ENCODE peak calls at places on chromosomes 7 and 10, in four cellular contexts. H is aorta; X is activated CD4-positive, alpha-beta T cell treated with anti-CD3 and anti-CD28 coated beads, Interleukin-2, amount 50 U/mL, for 48 hours; L is heart left ventricle. K is an unnamed sample.

GRCh38 chr10:13659887-13660544 is 73.3 kb downstream of the PRPF18 start:
- DNase-seq in X (peak; percentile 75), L (peak; percentile 66), H (peak; percentile 93), K (peak; percentile 33)

GRCh38 chr7:8719102-8719501 is 285.7 kb downstream of the NXPH1 start:
- DNase-seq in H (no peak), L (no peak), X (no peak), K (no peak)

GRCh38 chr10:77393821-77394501 is 243.6 kb downstream of the KCNMA1 start:
- DNase-seq in H (no peak), L (no peak), X (no peak), K (no peak)

GRCh38 chr10:33234779-33235178 is 99.7 kb downstream of the NRP1 start:
- DNase-seq in H (no peak), L (peak; percentile 45), X (no peak), K (no peak)

GRCh38 chr7:141113131-141113530 is 39.3 kb downstream of the TMEM178B start:
- DNase-seq in X (no peak), L (no peak), H (no peak), K (no peak)

GRCh38 chr7:140218656-140219055 is 41.9 kb upstream of the KDM7A start:
- DNase-seq in X (no peak), L (no peak), H (no peak), K (no peak)

GRCh38 chr10:132264966-132265877 is 42.5 kb downstream of the STK32C start:
- DNase-seq in X (no peak), L (no peak), H (peak; percentile 63), K (no peak)

GRCh38 chr7:25894002-25894901 is 257.7 kb upstream of the NFE2L3 start:
- DNase-seq in H (no peak), L (no peak), X (peak; percentile 32), K (peak; percentile 33)

GRCh38 chr10:35369049-35369760 is 32.9 kb downstream of the CCNY start:
- DNase-seq in L (no peak), H (no peak), X (no peak), K (no peak)

GRCh38 chr10:95613330-95613729 is 43.2 kb downstream of the ALDH18A1 start:
- DNase-seq in X (no peak), L (no peak), H (no peak), K (no peak)

GRCh38 chr10:45183174-45183573 is 132.2 kb downstream of the OR13A1 start:
- DNase-seq in L (no peak), H (no peak), X (no peak), K (no peak)

GRCh38 chr7:12827920-12828319 is 140.5 kb downstream of the ARL4A start:
- DNase-seq in L (no peak), H (no peak), X (no peak), K (no peak)

GRCh38 chr10:11881477-11882417 is 58.6 kb downstream of the PROSER2 start:
- DNase-seq in L (no peak), H (peak; percentile 50), X (no peak), K (no peak)

GRCh38 chr10:124056337-124056980 is 36.9 kb downstream of the CHST15 start:
- DNase-seq in L (no peak), X (no peak), H (peak; percentile 74), K (no peak)

GRCh38 chr7:98974906-98975816 is 96.8 kb downstream of the TRRAP start:
- DNase-seq in L (peak; percentile 85), H (no peak), X (no peak), K (no peak)

GRCh38 chr10:3852147-3852904 is 67.3 kb upstream of the KLF6 start:
- DNase-seq in H (peak; percentile 85), L (peak; percentile 74), X (peak; percentile 73), K (peak; percentile 88)

GRCh38 chr10:13475124-13475523 is 53.7 kb downstream of the BEND7 start:
- DNase-seq in L (no peak), X (no peak), H (no peak), K (no peak)

GRCh38 chr10:119500796-119501195 is 41.7 kb downstream of the RGS10 start:
- DNase-seq in L (no peak), X (no peak), H (no peak), K (no peak)

GRCh38 chr10:26491934-26492333 is 53.8 kb downstream of the APBB1IP start:
- DNase-seq in L (no peak), X (no peak), H (no peak), K (no peak)

GRCh38 chr10:69634759-69635425 is 4.8 kb downstream of the FAM241B start:
- DNase-seq in H (no peak), X (no peak), L (no peak), K (peak; percentile 10)

GRCh38 chr10:75150656-75151055 is 39.2 kb downstream of the SAMD8 start:
- DNase-seq in H (no peak), L (no peak), X (no peak), K (no peak)

GRCh38 chr7:92880212-92881090 is 44.1 kb upstream of the CDK6 start:
- DNase-seq in H (peak; percentile 70), X (no peak), L (no peak), K (no peak)

GRCh38 chr10:24897326-24897926 is 55.0 kb downstream of the PRTFDC1 start:
- DNase-seq in L (no peak), H (no peak), X (no peak), K (no peak)

K was measured in breast epithelium.